ENCODE peak calls at places on chromosome 3, in eight cellular contexts. H is cardiac fibroblast; N is upper lobe of right lung; D is activated CD8-positive, alpha-beta T cell treated with anti-CD3 and anti-CD28 coated beads for 36 hours; W is right lobe of liver; Q is colonic mucosa; G is AG10803; P is endothelial cell. J is an unnamed sample.

GRCh38 chr3:58596828-58597518 is 19.8 kb upstream of the FAM107A start:
- DNase-seq in H (no peak), N (no peak), D (no peak), W (no peak), Q (no peak), G (no peak), P (no peak), J (no peak)

GRCh38 chr3:56926513-56927282 is 124.9 kb upstream of the ARHGEF3 start:
- DNase-seq in H (peak), N (no peak), D (no peak), W (no peak), Q (no peak), G (peak), P (no peak), J (no peak)

GRCh38 chr3:171320721-171321120 is 139.5 kb downstream of the TNIK start:
- DNase-seq in H (peak), N (no peak), D (no peak), W (no peak), Q (no peak), G (peak), P (no peak), J (no peak)

GRCh38 chr3:129913618-129914017 is 20.1 kb upstream of the TMCC1 start:
- DNase-seq in H (no peak), N (no peak), D (no peak), W (no peak), Q (no peak), G (no peak), P (no peak), J (no peak)

GRCh38 chr3:52053307-52054304 is 2.8 kb downstream of the DUSP7 start:
- DNase-seq in H (peak), N (peak), D (peak), W (no peak), Q (no peak), G (no peak), P (peak), J (peak)

GRCh38 chr3:41580274-41580959 is 381.1 kb downstream of the CTNNB1 start:
- DNase-seq in H (no peak), N (no peak), D (no peak), W (no peak), Q (no peak), G (peak), P (no peak), J (no peak)

GRCh38 chr3:98099848-98100247 is 12.9 kb downstream of the OR5AC2 start:
- DNase-seq in H (no peak), N (no peak), D (no peak), W (no peak), Q (no peak), G (no peak), P (no peak), J (no peak)

GRCh38 chr3:81910244-81910852 is 148.9 kb upstream of the GBE1 start:
- DNase-seq in H (peak), N (no peak), D (peak), W (no peak), Q (peak), G (peak), P (peak), J (no peak)

GRCh38 chr3:187978433-187979011 is 175.4 kb upstream of the LPP start:
- DNase-seq in H (no peak), N (no peak), D (no peak), W (no peak), Q (no peak), G (no peak), P (no peak), J (no peak)

GRCh38 chr3:70822777-70823176 is 510.3 kb upstream of the MDFIC2 start:
- DNase-seq in H (no peak), N (no peak), D (no peak), W (no peak), Q (no peak), G (no peak), P (no peak), J (no peak)

GRCh38 chr3:81742581-81742980 is 18.9 kb downstream of the GBE1 start:
- DNase-seq in H (no peak), N (no peak), D (no peak), W (no peak), Q (no peak), G (no peak), P (no peak), J (no peak)

GRCh38 chr3:134911611-134912604 is 116.8 kb downstream of the EPHB1 start:
- DNase-seq in H (no peak), N (no peak), D (no peak), W (no peak), Q (no peak), G (no peak), P (no peak), J (peak)

GRCh38 chr3:77931272-77932009 is 891.5 kb downstream of the ROBO2 start:
- DNase-seq in H (peak), N (no peak), D (no peak), W (no peak), Q (no peak), G (no peak), P (no peak), J (no peak)

GRCh38 chr3:170572665-170573253 is 13.1 kb downstream of the SLC7A14 start:
- DNase-seq in H (peak), N (no peak), D (peak), W (no peak), Q (no peak), G (peak), P (no peak), J (no peak)

GRCh38 chr3:6282920-6283319 is 578.0 kb upstream of the GRM7 start:
- DNase-seq in H (no peak), N (no peak), D (no peak), W (no peak), Q (no peak), G (no peak), P (no peak), J (peak)

DNA sequence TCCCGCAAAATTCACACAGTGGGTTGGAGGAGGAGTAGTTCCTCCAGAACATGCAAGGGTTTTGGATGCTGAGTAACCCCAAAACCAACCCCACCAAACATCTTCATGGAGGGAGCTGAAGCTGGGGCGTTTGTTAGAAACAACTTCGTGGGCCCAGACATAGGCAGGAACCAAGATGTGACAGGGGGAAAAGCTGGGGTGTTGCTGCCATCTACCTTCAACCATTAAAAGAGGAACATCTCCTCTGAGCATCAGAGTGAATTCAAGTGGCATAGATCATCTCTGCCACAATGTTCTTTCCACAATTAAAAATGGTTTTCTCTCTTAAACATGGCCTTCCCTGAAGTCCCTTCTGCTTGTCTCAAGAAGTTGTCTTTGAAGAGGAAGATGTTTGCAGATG is 20.5 kb downstream of the SIDT1 start:
- DNase-seq in H (no peak), N (no peak), D (peak), W (no peak), Q (no peak), G (no peak), P (no peak), J (no peak)
- TF ChIP-seq CTCF in H (no peak), N (no peak), D (no peak), W (no peak), Q (no peak), G (no peak), P (no peak), J (no peak)

DNA sequence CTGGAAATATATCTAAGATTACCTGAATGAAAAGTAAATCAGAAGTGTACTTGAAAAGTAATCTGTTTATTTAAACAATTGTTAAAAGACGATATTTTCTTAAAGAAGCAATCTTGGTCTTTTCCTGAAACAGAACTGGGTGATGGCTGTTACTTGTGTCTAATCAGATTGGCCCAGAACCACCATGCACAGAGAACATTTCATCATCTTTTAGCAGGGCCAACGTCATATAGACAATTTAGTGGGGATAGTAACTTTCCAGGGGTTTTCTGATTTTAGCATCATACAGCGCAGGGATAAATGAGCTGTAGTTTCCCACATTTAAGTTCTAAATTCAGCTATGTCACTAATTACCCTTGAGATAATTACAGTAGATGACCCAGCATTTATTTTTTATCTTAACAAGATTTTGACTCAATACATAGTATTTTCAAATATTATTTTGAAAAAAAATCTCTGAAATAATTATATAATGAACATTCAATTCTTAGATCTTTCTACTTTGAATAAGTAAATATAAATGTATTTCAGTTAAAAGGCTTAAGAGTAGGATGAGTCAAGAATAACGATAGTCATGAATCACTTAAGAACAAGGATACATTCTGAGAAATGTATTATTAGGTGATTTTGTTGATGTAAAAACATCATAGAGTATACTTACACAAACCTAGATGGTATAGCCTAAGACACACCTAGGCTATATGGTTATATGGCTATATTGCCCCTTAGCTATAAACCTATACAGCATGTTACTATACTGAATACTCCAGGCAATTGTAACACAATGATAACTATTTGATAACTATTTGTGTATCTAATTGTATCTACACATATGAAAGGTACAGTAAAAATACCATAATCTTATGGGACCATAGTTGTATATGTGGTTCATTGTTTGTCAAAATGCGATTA is 103.8 kb upstream of the MME start:
- DNase-seq in H (peak), N (no peak), D (no peak), W (no peak), Q (no peak), G (no peak), P (no peak), J (no peak)
- TF ChIP-seq CTCF in H (no peak), N (no peak), D (no peak), W (no peak), Q (no peak), G (no peak), P (no peak), J (no peak)

GRCh38 chr3:114585687-114586086 is 291.9 kb downstream of the TIGIT start:
- DNase-seq in H (peak), N (no peak), D (no peak), W (no peak), Q (no peak), G (no peak), P (no peak), J (no peak)

GRCh38 chr3:114586119-114586518 is 292.3 kb downstream of the TIGIT start:
- DNase-seq in H (no peak), N (no peak), D (no peak), W (no peak), Q (no peak), G (peak), P (no peak), J (no peak)

GRCh38 chr3:114587973-114588372 is 294.1 kb downstream of the TIGIT start:
- DNase-seq in H (no peak), N (no peak), D (no peak), W (no peak), Q (no peak), G (no peak), P (no peak), J (no peak)

GRCh38 chr3:114582929-114583328 is 289.1 kb downstream of the TIGIT start:
- DNase-seq in H (no peak), N (no peak), D (peak), W (no peak), Q (no peak), G (no peak), P (no peak), J (no peak)

DNA sequence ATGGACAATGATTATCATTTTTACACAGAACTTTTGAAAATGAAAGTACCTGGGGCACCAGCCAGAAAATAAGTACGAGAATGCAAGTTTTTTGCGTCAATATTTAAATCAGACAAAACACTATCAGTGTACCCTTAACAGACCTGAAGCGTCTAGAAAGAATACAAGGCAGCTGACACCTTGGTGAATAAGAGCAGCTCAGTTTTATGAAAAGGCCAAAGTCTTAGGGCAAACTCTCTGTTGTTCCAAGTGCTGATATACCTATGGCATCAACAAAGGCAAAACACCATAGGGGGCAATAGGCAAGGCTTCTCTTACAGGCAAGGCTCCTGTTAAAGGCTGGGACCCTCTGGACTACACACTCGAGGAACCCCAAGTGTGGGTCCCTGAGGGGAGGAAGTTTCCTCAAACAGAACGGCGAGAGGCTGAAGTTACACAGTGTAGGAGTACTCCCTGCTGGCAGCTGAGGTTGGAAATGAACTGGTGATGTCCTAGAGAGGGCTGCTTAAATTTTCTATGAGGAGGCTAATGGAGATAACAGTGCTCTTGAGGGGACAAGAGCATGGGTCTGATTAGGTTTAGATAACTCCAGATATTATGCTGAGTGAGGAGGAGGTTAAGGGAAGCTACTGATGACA is 291.0 kb downstream of the TIGIT start:
- DNase-seq in H (peak), N (no peak), D (no peak), W (no peak), Q (no peak), G (no peak), P (no peak), J (no peak)
- TF ChIP-seq CTCF in H (no peak), N (no peak), D (no peak), W (no peak), Q (no peak), G (no peak), P (no peak), J (no peak)

GRCh38 chr3:12838179-12838965 is 3.0 kb downstream of the RPL32 start:
- DNase-seq in H (peak), N (no peak), D (no peak), W (no peak), Q (no peak), G (peak), P (no peak), J (no peak)
- TF ChIP-seq CTCF in H (no peak), N (no peak), D (no peak), W (no peak), Q (no peak), G (no peak), P (no peak), J (no peak)

DNA sequence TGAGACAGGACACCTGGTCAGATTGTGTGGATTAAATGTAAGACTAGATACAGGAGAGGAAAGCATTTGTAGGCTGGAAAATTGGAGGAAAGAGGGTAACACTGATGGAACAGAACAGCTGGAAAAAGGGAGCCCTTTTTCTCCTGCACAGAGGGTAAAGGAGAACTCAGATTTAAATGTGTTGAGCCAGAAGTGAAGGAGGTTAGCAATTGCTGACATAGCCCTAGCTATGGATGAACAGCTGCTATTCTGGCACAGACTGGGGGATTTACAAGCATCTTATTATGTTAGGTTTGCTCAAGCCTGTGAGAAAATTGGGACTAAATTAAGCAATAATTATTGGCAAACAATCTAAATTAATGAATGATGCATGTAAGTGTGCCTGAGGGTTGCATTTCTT is 40.5 kb upstream of the PRR20G start:
- DNase-seq in H (no peak), N (no peak), D (no peak), W (no peak), Q (no peak), G (no peak), P (no peak), J (no peak)
- TF ChIP-seq CTCF in H (no peak), N (no peak), D (no peak), W (no peak), Q (no peak), G (no peak), P (no peak), J (no peak)

DNA sequence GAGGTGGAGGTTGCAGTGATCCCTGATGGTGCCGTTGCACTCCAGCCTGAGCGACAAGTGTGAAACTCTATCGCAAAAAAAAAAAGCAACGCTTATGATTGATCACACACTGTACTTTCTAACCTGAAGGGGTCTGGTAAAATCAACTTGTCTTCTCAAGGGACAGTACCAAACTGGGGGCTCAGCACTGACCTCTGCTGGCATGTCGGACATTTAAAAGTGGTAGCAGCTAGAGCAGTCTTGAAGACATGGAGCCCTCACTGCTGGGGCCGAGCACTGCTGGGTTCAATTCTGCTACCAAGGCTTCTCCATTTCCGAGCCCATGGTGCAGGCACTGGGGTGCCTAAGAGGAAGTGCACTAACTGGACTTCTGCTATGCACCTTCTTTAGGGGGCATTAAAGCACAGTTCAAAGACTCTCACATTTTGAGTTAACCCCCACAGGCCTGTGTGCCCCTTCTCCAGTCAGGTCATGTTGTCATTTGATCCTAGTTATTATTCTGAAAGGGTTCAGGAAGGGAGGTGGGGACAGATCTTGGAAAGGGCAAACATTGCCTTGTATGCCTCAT is 26.4 kb upstream of the LAMP3 start:
- DNase-seq in H (peak), N (no peak), D (peak), W (no peak), Q (peak), G (no peak), P (peak), J (no peak)
- TF ChIP-seq CTCF in H (peak), N (peak), D (peak), W (no peak), Q (peak), G (peak), P (peak), J (peak)

GRCh38 chr3:120420855-120421570 is 29.8 kb downstream of the FSTL1 start:
- DNase-seq in H (peak), N (no peak), D (no peak), W (no peak), Q (no peak), G (peak), P (no peak), J (no peak)
- TF ChIP-seq CTCF in H (peak), N (no peak), D (no peak), W (no peak), Q (no peak), G (peak), P (no peak), J (no peak)

DNA sequence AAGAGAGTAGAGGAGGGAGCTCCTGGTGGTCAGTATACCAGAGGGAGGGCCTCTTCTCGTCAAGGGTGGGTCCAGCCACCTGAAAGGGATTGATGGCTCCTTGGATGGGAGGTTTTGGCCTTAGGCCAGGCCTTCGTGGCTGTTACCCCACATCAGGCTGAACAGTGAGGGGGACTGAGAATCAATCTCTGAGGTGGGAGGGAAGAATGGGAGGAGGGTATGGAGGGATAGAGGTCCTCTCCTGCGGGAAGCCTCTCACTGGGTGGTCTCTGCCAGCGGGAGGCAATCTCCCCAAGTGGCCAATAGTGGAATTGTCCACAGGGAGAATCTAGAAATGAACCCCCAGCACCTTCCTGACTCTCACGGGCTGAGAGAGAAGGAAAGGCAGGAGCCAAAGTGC is 53.5 kb downstream of the BSN start:
- DNase-seq in H (no peak), N (peak), D (no peak), W (no peak), Q (no peak), G (no peak), P (peak), J (no peak)
- TF ChIP-seq CTCF in H (peak), N (peak), D (peak), W (no peak), Q (no peak), G (peak), P (peak), J (no peak)

J was measured in spleen.